ENCODE peak calls at places on chromosomes 5 and 9, in five cellular contexts. One of them, this sample, is unnamed.

GRCh38 chr5:143140492-143141231 is 262.8 kb downstream of the NR3C1 start:
- DNase-seq in IMR-90: no peak
- DNase-seq in A549: no peak
- DNase-seq in uterus: no peak
- DNase-seq in sigmoid colon: no peak
- DNase-seq in this sample: no peak

GRCh38 chr5:6328173-6328572 is 50.2 kb downstream of the MED10 start:
- DNase-seq in IMR-90: peak
- DNase-seq in A549: peak
- DNase-seq in uterus: no peak
- DNase-seq in sigmoid colon: no peak
- DNase-seq in this sample: peak

GRCh38 chr9:3880851-3881250 is 355.1 kb upstream of the RFX3 start:
- DNase-seq in IMR-90: peak
- DNase-seq in A549: peak
- DNase-seq in uterus: no peak
- DNase-seq in sigmoid colon: no peak
- DNase-seq in this sample: peak

GRCh38 chr9:89109666-89110065 is 69.0 kb downstream of the SHC3 start:
- DNase-seq in IMR-90: peak
- DNase-seq in A549: no peak
- DNase-seq in uterus: no peak
- DNase-seq in sigmoid colon: no peak
- DNase-seq in this sample: no peak

GRCh38 chr5:149735066-149735465 is 5.0 kb downstream of the PPARGC1B start:
- DNase-seq in IMR-90: no peak
- DNase-seq in A549: no peak
- DNase-seq in uterus: no peak
- DNase-seq in sigmoid colon: no peak
- DNase-seq in this sample: peak

GRCh38 chr5:119954106-119954505 is 324.7 kb downstream of the FAM170A start:
- DNase-seq in IMR-90: no peak
- DNase-seq in A549: no peak
- DNase-seq in uterus: no peak
- DNase-seq in sigmoid colon: no peak
- DNase-seq in this sample: no peak

GRCh38 chr5:131328536-131329186 is 64.8 kb downstream of the CDC42SE2 start:
- DNase-seq in IMR-90: peak
- DNase-seq in A549: peak
- DNase-seq in uterus: no peak
- DNase-seq in sigmoid colon: no peak
- DNase-seq in this sample: peak

GRCh38 chr5:40976836-40977235 is 67.5 kb downstream of the C7 start:
- DNase-seq in IMR-90: no peak
- DNase-seq in A549: no peak
- DNase-seq in uterus: no peak
- DNase-seq in sigmoid colon: no peak
- DNase-seq in this sample: no peak

GRCh38 chr5:150589791-150590601 is 50.5 kb upstream of the SYNPO start:
- DNase-seq in IMR-90: peak
- DNase-seq in A549: no peak
- DNase-seq in uterus: peak
- DNase-seq in sigmoid colon: peak
- DNase-seq in this sample: no peak

GRCh38 chr5:172565455-172565854 is 75.6 kb upstream of the NEURL1B start:
- DNase-seq in IMR-90: no peak
- DNase-seq in A549: no peak
- DNase-seq in uterus: no peak
- DNase-seq in sigmoid colon: peak
- DNase-seq in this sample: no peak

GRCh38 chr9:74948897-74949296 is 3.8 kb downstream of the C9orf40 start:
- DNase-seq in IMR-90: no peak
- DNase-seq in A549: no peak
- DNase-seq in uterus: no peak
- DNase-seq in sigmoid colon: no peak
- DNase-seq in this sample: no peak

GRCh38 chr5:142915840-142916424 is 145.8 kb downstream of the ARHGAP26 start:
- DNase-seq in IMR-90: peak
- DNase-seq in A549: peak
- DNase-seq in uterus: no peak
- DNase-seq in sigmoid colon: no peak
- DNase-seq in this sample: no peak

GRCh38 chr5:82109013-82109412 is 137.2 kb downstream of the ATG10 start:
- DNase-seq in IMR-90: no peak
- DNase-seq in A549: no peak
- DNase-seq in uterus: no peak
- DNase-seq in sigmoid colon: no peak
- DNase-seq in this sample: no peak

GRCh38 chr9:69171049-69171448 is 3.0 kb upstream of the TJP2 start:
- DNase-seq in IMR-90: peak
- DNase-seq in A549: no peak
- DNase-seq in uterus: no peak
- DNase-seq in sigmoid colon: no peak
- DNase-seq in this sample: no peak

GRCh38 chr5:154320209-154320608 is 125.6 kb upstream of the SAP30L start:
- DNase-seq in IMR-90: no peak
- DNase-seq in A549: no peak
- DNase-seq in uterus: no peak
- DNase-seq in sigmoid colon: no peak
- DNase-seq in this sample: no peak

GRCh38 chr5:148729182-148729581 is 74.9 kb upstream of the HTR4 start:
- DNase-seq in IMR-90: no peak
- DNase-seq in A549: peak
- DNase-seq in uterus: no peak
- DNase-seq in sigmoid colon: no peak
- DNase-seq in this sample: no peak

GRCh38 chr5:16934123-16934522 is 2.0 kb downstream of the MYO10 start:
- DNase-seq in IMR-90: peak
- DNase-seq in A549: peak
- DNase-seq in uterus: peak
- DNase-seq in sigmoid colon: peak
- DNase-seq in this sample: peak

GRCh38 chr5:13860176-13860575 is 84.3 kb downstream of the DNAH5 start:
- DNase-seq in IMR-90: no peak
- DNase-seq in A549: no peak
- DNase-seq in uterus: no peak
- DNase-seq in sigmoid colon: no peak
- DNase-seq in this sample: no peak

GRCh38 chr9:136798708-136799078 is 2.6 kb downstream of the CCDC183 start:
- DNase-seq in IMR-90: no peak
- DNase-seq in A549: no peak
- DNase-seq in uterus: no peak
- DNase-seq in sigmoid colon: no peak
- DNase-seq in this sample: no peak

GRCh38 chr5:16178745-16179372 is 732 bp downstream of the MARCHF11 start:
- DNase-seq in IMR-90: peak
- DNase-seq in A549: no peak
- DNase-seq in uterus: peak
- DNase-seq in sigmoid colon: no peak
- DNase-seq in this sample: peak

GRCh38 chr5:19739691-19740090 is 248.3 kb downstream of the CDH18 start:
- DNase-seq in IMR-90: no peak
- DNase-seq in A549: no peak
- DNase-seq in uterus: no peak
- DNase-seq in sigmoid colon: no peak
- DNase-seq in this sample: no peak

GRCh38 chr5:124932791-124933600 is 186.6 kb upstream of the ZNF608 start:
- DNase-seq in IMR-90: peak
- DNase-seq in A549: no peak
- DNase-seq in uterus: peak
- DNase-seq in sigmoid colon: peak
- DNase-seq in this sample: no peak

GRCh38 chr5:143244990-143245389 is 158.5 kb downstream of the NR3C1 start:
- DNase-seq in IMR-90: peak
- DNase-seq in A549: no peak
- DNase-seq in uterus: no peak
- DNase-seq in sigmoid colon: no peak
- DNase-seq in this sample: no peak

GRCh38 chr5:178762391-178762790 is 31.9 kb upstream of the ZNF354A start:
- DNase-seq in IMR-90: no peak
- DNase-seq in A549: no peak
- DNase-seq in uterus: no peak
- DNase-seq in sigmoid colon: no peak
- DNase-seq in this sample: no peak

GRCh38 chr9:693460-694390 is 147.8 kb upstream of the DMRT1 start:
- DNase-seq in IMR-90: peak
- DNase-seq in A549: no peak
- DNase-seq in uterus: peak
- DNase-seq in sigmoid colon: peak
- DNase-seq in this sample: no peak
- TF ChIP-seq POLR2A in IMR-90: peak
- TF ChIP-seq POLR2A in A549: no peak
- TF ChIP-seq POLR2A in uterus: peak
- TF ChIP-seq POLR2A in sigmoid colon: no peak
- TF ChIP-seq POLR2A in this sample: no peak

GRCh38 chr5:151772868-151773561 is 1.3 kb downstream of the G3BP1 start:
- DNase-seq in IMR-90: peak
- DNase-seq in A549: no peak
- DNase-seq in uterus: no peak
- DNase-seq in sigmoid colon: no peak
- DNase-seq in this sample: no peak
- TF ChIP-seq POLR2A in IMR-90: no peak
- TF ChIP-seq POLR2A in A549: no peak
- TF ChIP-seq POLR2A in uterus: no peak
- TF ChIP-seq POLR2A in sigmoid colon: no peak
- TF ChIP-seq POLR2A in this sample: peak

GRCh38 chr9:120878188-120879130 is 1.5 kb upstream of the PHF19 start:
- DNase-seq in IMR-90: no peak
- DNase-seq in A549: no peak
- DNase-seq in uterus: no peak
- DNase-seq in sigmoid colon: no peak
- DNase-seq in this sample: no peak
- TF ChIP-seq POLR2A in IMR-90: no peak
- TF ChIP-seq POLR2A in A549: no peak
- TF ChIP-seq POLR2A in uterus: no peak
- TF ChIP-seq POLR2A in sigmoid colon: no peak
- TF ChIP-seq POLR2A in this sample: no peak

GRCh38 chr9:107685399-107685798 is 195.8 kb upstream of the KLF4 start:
- DNase-seq in IMR-90: no peak
- DNase-seq in A549: no peak
- DNase-seq in uterus: no peak
- DNase-seq in sigmoid colon: no peak
- DNase-seq in this sample: no peak

GRCh38 chr9:107681988-107682387 is 192.4 kb upstream of the KLF4 start:
- DNase-seq in IMR-90: no peak
- DNase-seq in A549: no peak
- DNase-seq in uterus: no peak
- DNase-seq in sigmoid colon: no peak
- DNase-seq in this sample: no peak

GRCh38 chr9:107685901-107686300 is 196.3 kb upstream of the KLF4 start:
- DNase-seq in IMR-90: no peak
- DNase-seq in A549: no peak
- DNase-seq in uterus: no peak
- DNase-seq in sigmoid colon: no peak
- DNase-seq in this sample: no peak

GRCh38 chr9:107683566-107683965 is 194.0 kb upstream of the KLF4 start:
- DNase-seq in IMR-90: no peak
- DNase-seq in A549: no peak
- DNase-seq in uterus: no peak
- DNase-seq in sigmoid colon: no peak
- DNase-seq in this sample: no peak

DNA sequence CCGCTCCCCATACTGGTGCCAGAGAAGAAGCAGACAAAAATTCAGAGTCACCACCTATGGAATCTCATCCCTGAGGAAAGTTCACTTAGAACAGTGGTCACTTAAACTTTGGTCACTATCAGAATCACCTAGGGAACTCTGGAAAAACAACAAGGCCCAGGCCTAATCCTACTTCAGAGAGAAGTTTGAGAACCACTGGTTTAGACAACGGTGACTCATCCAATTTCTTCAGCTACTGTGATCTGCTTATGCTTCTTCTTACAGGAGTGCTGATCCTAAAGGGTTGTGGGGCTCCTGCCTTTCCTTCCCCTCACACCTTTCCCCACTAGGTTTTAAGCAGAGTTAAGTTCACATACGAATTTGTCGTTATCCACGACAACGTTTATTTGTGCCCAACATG is 194.7 kb upstream of the KLF4 start:
- DNase-seq in IMR-90: peak
- DNase-seq in A549: peak
- DNase-seq in uterus: no peak
- DNase-seq in sigmoid colon: no peak
- DNase-seq in this sample: peak
- TF ChIP-seq POLR2A in IMR-90: no peak
- TF ChIP-seq POLR2A in A549: no peak
- TF ChIP-seq POLR2A in uterus: no peak
- TF ChIP-seq POLR2A in sigmoid colon: no peak
- TF ChIP-seq POLR2A in this sample: no peak

This sample was measured in H54.